ENCODE peak calls at places on chromosomes 12 and 14, in four cellular contexts. S is HTR-8/SVneo, T is HFFc6, J is brain microvascular endothelial cell. E is an unnamed sample.

GRCh38 chr14:96065661-96066459 is 26.7 kb downstream of the C14orf132 start:
- DNase-seq in S (no peak), T (no peak), J (no peak), E (no peak)

GRCh38 chr14:83548061-83548839 is 1981.7 kb upstream of the FLRT2 start:
- DNase-seq in S (peak), T (peak), J (peak), E (no peak)

GRCh38 chr12:6333029-6333428 is 8.8 kb downstream of the TNFRSF1A start:
- DNase-seq in S (no peak), T (no peak), J (no peak), E (no peak)

GRCh38 chr14:61219673-61220072 is 61.5 kb downstream of the TMEM30B start:
- DNase-seq in S (no peak), T (no peak), J (peak), E (no peak)

GRCh38 chr14:75222208-75222701 is 45.8 kb upstream of the TMED10 start:
- DNase-seq in S (peak), T (peak), J (peak), E (peak)

GRCh38 chr14:37857774-37858266 is 262.4 kb downstream of the TTC6 start:
- DNase-seq in S (no peak), T (no peak), J (no peak), E (no peak)

GRCh38 chr12:57166971-57167371 is 19.6 kb upstream of the LRP1-AS start:
- DNase-seq in S (no peak), T (peak), J (peak), E (peak)

GRCh38 chr12:124523071-124523470 is 44.3 kb downstream of the NCOR2 start:
- DNase-seq in S (no peak), T (no peak), J (no peak), E (no peak)

GRCh38 chr14:101132588-101132987 is 229.1 kb upstream of the RTL1 start:
- DNase-seq in S (no peak), T (no peak), J (no peak), E (no peak)

GRCh38 chr14:61280526-61281185 is 482 bp downstream of the TMEM30B start:
- DNase-seq in S (no peak), T (no peak), J (peak), E (peak)

GRCh38 chr12:87425942-87426554 is 603.2 kb downstream of the C12orf50 start:
- DNase-seq in S (no peak), T (no peak), J (no peak), E (no peak)

GRCh38 chr14:24806061-24806678 is 172.2 kb upstream of the GZMB start:
- DNase-seq in S (peak), T (peak), J (peak), E (peak)

GRCh38 chr12:104951759-104952509 is 6.2 kb downstream of the SLC41A2 start:
- DNase-seq in S (no peak), T (peak), J (peak), E (no peak)

GRCh38 chr12:62268956-62269355 is 8.8 kb downstream of the USP15 start:
- DNase-seq in S (no peak), T (peak), J (no peak), E (no peak)

GRCh38 chr14:104140463-104141331 is 2.3 kb downstream of the KIF26A start:
- DNase-seq in S (no peak), T (no peak), J (no peak), E (no peak)

GRCh38 chr12:3041558-3042164 is 35.5 kb upstream of the TSPAN9 start:
- DNase-seq in S (peak), T (peak), J (peak), E (peak)

GRCh38 chr12:42859612-42860011 is 270.1 kb upstream of the PRICKLE1 start:
- DNase-seq in S (no peak), T (no peak), J (no peak), E (no peak)

GRCh38 chr14:64952598-64953309 is 10.2 kb upstream of the GPX2 start:
- DNase-seq in S (no peak), T (no peak), J (peak), E (no peak)

GRCh38 chr14:101216725-101217463 is 313.4 kb upstream of the RTL1 start:
- DNase-seq in S (no peak), T (no peak), J (no peak), E (no peak)

GRCh38 chr14:103641181-103641580 is 12.2 kb downstream of the KLC1 start:
- DNase-seq in S (no peak), T (peak), J (peak), E (no peak)

GRCh38 chr12:124420972-124421674 is 126.2 kb downstream of the RFLNA start:
- DNase-seq in S (no peak), T (no peak), J (peak), E (no peak)

GRCh38 chr12:92992041-92992440 is 62.9 kb upstream of the EEA1 start:
- DNase-seq in S (no peak), T (no peak), J (no peak), E (no peak)

GRCh38 chr12:57430117-57430930 is 519 bp downstream of the R3HDM2 start:
- DNase-seq in S (no peak), T (peak), J (peak), E (no peak)